ENCODE peak calls at places on chromosomes 2 and 18, in eight cellular contexts. L is CD8-positive, alpha-beta memory T cell; P is uterus; E is iPS DF 6.9; K is cardiac muscle cell; Q is PC-9; I is HCT116; W is NT2/D1. R is an unnamed sample.

GRCh38 chr2:46909153-46909552 is 6.5 kb downstream of the MCFD2 start:
- DNase-seq in L (no peak), P (no peak), E (no peak), K (no peak), Q (no peak), I (no peak), W (no peak), R (no peak)

GRCh38 chr2:108958632-108959341 is 30.2 kb downstream of the EDAR start:
- DNase-seq in L (no peak), P (no peak), E (no peak), K (peak; percentile 75), Q (no peak), I (no peak), W (no peak), R (no peak)

GRCh38 chr2:38622210-38622609 is 19.5 kb upstream of the HNRNPLL start:
- DNase-seq in L (no peak), P (no peak), E (no peak), K (no peak), Q (no peak), I (no peak), W (no peak), R (no peak)

GRCh38 chr2:193963472-193964119 is 1693.4 kb upstream of the SLC39A10 start:
- DNase-seq in L (no peak), P (no peak), E (no peak), K (peak; percentile 45), Q (no peak), I (peak; percentile 36), W (peak; percentile 27), R (no peak)

GRCh38 chr2:122478773-122479172 is 723.3 kb downstream of the TSN start:
- DNase-seq in L (no peak), P (no peak), E (no peak), K (no peak), Q (no peak), I (no peak), W (no peak), R (no peak)

GRCh38 chr2:221779614-221780067 is 207.5 kb upstream of the EPHA4 start:
- DNase-seq in L (no peak), P (peak; percentile 20), E (no peak), K (no peak), Q (no peak), I (no peak), W (no peak), R (no peak)

GRCh38 chr2:168272225-168272624 is 24.8 kb upstream of the STK39 start:
- DNase-seq in L (no peak), P (no peak), E (no peak), K (peak; percentile 29), Q (peak; percentile 65), I (peak; percentile 15), W (no peak), R (no peak)

GRCh38 chr18:24600076-24600654 is 139.7 kb downstream of the HRH4 start:
- DNase-seq in L (no peak), P (peak; percentile 17), E (no peak), K (peak; percentile 80), Q (no peak), I (peak; percentile 27), W (no peak), R (no peak)

GRCh38 chr2:2981000-2981399 is 396.6 kb downstream of the EIPR1 start:
- DNase-seq in L (no peak), P (no peak), E (no peak), K (no peak), Q (no peak), I (no peak), W (no peak), R (no peak)

GRCh38 chr2:232352511-232353091 is 25.9 kb upstream of the ALPP start:
- DNase-seq in L (no peak), P (no peak), E (no peak), K (no peak), Q (no peak), I (no peak), W (no peak), R (no peak)

GRCh38 chr2:53422979-53423378 is 344.6 kb upstream of the CHAC2 start:
- DNase-seq in L (no peak), P (no peak), E (peak; percentile 33), K (peak; percentile 43), Q (no peak), I (peak; percentile 44), W (peak; percentile 48), R (no peak)

GRCh38 chr2:161250864-161251436 is 57.3 kb upstream of the PSMD14 start:
- DNase-seq in L (no peak), P (no peak), E (no peak), K (peak; percentile 68), Q (peak; percentile 58), I (peak; percentile 69), W (peak; percentile 72), R (no peak)

GRCh38 chr2:200230716-200231115 is 75.8 kb upstream of the SPATS2L start:
- DNase-seq in L (no peak), P (no peak), E (no peak), K (no peak), Q (no peak), I (no peak), W (no peak), R (no peak)

GRCh38 chr2:200239216-200239615 is 67.3 kb upstream of the SPATS2L start:
- DNase-seq in L (no peak), P (no peak), E (no peak), K (no peak), Q (no peak), I (no peak), W (peak; percentile 15), R (no peak)

GRCh38 chr2:200235533-200235932 is 71.0 kb upstream of the SPATS2L start:
- DNase-seq in L (no peak), P (no peak), E (no peak), K (no peak), Q (no peak), I (no peak), W (no peak), R (no peak)
- H3K4me3 ChIP-seq in L (no peak overlapping the region), P (no peak overlapping the region), E (no peak overlapping the region), K (no peak overlapping the region), Q (no peak overlapping the region), I (no peak overlapping the region), W (no peak overlapping the region), R (no peak overlapping the region)

GRCh38 chr2:88545118-88545517 is 82.1 kb downstream of the EIF2AK3 start:
- DNase-seq in L (no peak), P (no peak), E (no peak), K (no peak), Q (peak; percentile 52), I (peak; percentile 81), W (no peak), R (no peak)

GRCh38 chr2:88554189-88554588 is 73.1 kb downstream of the EIF2AK3 start:
- DNase-seq in L (no peak), P (no peak), E (no peak), K (peak; percentile 31), Q (no peak), I (no peak), W (peak; percentile 51), R (no peak)

GRCh38 chr2:88549616-88550292 is 77.5 kb downstream of the EIF2AK3 start:
- DNase-seq in L (no peak), P (no peak), E (no peak), K (peak; percentile 11), Q (no peak), I (no peak), W (peak; percentile 76), R (no peak)
- H3K4me3 ChIP-seq in L (no peak overlapping the region), P (no peak overlapping the region), E (peak overlapping the region; percentile 11), K (no peak overlapping the region), Q (no peak overlapping the region), I (no peak overlapping the region), W (no peak overlapping the region), R (peak overlapping the region; percentile 30)

GRCh38 chr2:85394976-85395375 is 15.2 kb downstream of the CAPG start:
- DNase-seq in L (no peak), P (no peak), E (no peak), K (no peak), Q (no peak), I (no peak), W (no peak), R (peak; percentile 53)

GRCh38 chr2:85396531-85397470 is 13.4 kb downstream of the CAPG start:
- DNase-seq in L (no peak), P (no peak), E (no peak), K (no peak), Q (peak; percentile 76), I (no peak), W (no peak), R (peak; percentile 64)

GRCh38 chr2:85397925-85398331 is 12.2 kb downstream of the CAPG start:
- DNase-seq in L (no peak), P (no peak), E (no peak), K (no peak), Q (no peak), I (no peak), W (no peak), R (peak; percentile 56)

GRCh38 chr2:85394256-85394655 is 15.9 kb downstream of the CAPG start:
- DNase-seq in L (no peak), P (peak; percentile 36), E (no peak), K (no peak), Q (no peak), I (no peak), W (no peak), R (peak; percentile 76)

DNA sequence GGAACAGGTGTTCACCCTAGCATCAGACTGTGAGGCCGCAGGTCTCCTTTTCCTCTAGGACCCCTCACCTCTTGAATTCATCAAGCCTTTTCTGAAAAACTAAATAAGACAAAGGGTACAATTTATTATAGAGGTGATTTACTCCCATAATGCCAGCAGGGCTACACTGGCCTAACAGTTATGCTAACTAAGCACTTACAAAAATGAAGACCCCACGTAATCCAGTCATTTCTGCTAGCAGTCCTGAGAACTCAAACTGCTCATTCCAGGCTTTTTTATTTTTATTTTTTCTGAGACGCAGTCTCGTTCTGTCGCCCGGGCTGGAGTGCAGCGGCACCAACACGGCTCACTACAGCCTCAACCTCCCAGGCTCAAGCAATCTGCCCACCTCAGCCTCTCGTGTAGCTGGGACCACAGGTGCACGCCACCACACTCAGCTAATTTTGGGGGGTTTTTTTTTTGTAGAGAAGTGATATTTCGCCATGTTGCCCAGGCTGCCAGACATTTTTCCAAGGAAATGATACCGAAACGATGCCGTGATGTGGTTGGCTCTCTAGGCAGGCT is 14.2 kb downstream of the CAPG start:
- DNase-seq in L (no peak), P (no peak), E (no peak), K (no peak), Q (no peak), I (no peak), W (no peak), R (no peak)
- H3K4me3 ChIP-seq in L (no peak overlapping the region), P (no peak overlapping the region), E (no peak overlapping the region), K (no peak overlapping the region), Q (peak overlapping the region; percentile 44), I (no peak overlapping the region), W (no peak overlapping the region), R (no peak overlapping the region)

DNA sequence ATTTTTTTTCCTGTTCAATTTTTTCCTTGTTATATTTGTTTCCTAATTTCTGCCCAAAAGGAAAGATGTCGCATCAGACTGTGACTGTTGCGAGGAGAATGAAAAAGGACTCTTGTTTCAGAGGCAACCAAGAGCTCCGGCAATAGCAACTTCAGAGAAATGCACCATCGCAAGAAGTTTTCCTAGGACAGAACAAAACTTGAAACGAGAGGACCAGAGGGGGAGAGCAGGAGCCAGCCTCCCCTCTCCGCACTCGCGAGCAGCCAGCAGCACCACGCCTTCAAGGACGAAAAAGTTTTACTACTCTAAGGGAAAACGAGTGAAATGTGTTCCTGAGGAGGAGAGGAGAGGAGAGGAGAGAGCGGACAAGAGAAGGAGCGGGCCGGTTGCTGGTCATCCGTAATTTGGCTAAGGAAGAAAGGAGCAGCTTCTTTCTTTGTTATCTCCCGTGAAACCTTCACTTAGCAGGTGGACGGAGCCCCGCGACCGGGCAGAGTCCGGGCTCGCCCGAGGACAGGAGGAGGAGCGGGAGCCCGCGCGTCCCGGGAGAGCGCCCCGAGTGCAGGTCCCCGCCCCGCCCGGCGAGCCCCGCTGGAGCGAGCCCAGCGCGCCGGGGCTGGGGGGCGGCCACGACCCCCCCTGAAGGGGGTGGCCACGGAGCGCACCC is 725 bp downstream of the POU3F3 start:
- DNase-seq in L (no peak), P (no peak), E (no peak), K (no peak), Q (no peak), I (no peak), W (no peak), R (no peak)
- H3K4me3 ChIP-seq in L (no peak overlapping the region), P (no peak overlapping the region), E (peak overlapping the region; percentile 13), K (peak overlapping the region; percentile 12), Q (no peak overlapping the region), I (no peak overlapping the region), W (peak overlapping the region; percentile 49), R (peak overlapping the region; percentile 59)